ENCODE peak calls at places on chromosomes 7 and 10, in four cellular contexts. U is body of pancreas, A is uterus, Y is endothelial cell of umbilical vein. K is an unnamed sample.

GRCh38 chr7:31747553-31747952 is 60.5 kb downstream of the PPP1R17 start:
- DNase-seq in U (no peak), A (no peak), Y (no peak), K (peak; percentile 2)

GRCh38 chr7:78019457-78020130 is 221.0 kb downstream of the PHTF2 start:
- DNase-seq in U (peak; percentile 91), A (peak; percentile 92), Y (peak; percentile 75), K (peak; percentile 75)

GRCh38 chr10:47452495-47453434 is 31.1 kb downstream of the ANXA8 start:
- DNase-seq in U (no peak), A (no peak), Y (no peak), K (no peak)

GRCh38 chr10:122113161-122113944 is 124.4 kb downstream of the TACC2 start:
- DNase-seq in U (peak; percentile 77), A (peak; percentile 84), Y (peak; percentile 77), K (peak; percentile 16)

GRCh38 chr10:86162036-86162435 is 204.6 kb downstream of the GRID1 start:
- DNase-seq in U (no peak), A (no peak), Y (no peak), K (no peak)

GRCh38 chr10:99788598-99789259 is 6.3 kb downstream of the ABCC2 start:
- DNase-seq in U (peak; percentile 26), A (peak; percentile 73), Y (no peak), K (no peak)

GRCh38 chr7:109950256-109950655 is 1140.7 kb upstream of the LRRN3 start:
- DNase-seq in U (no peak), A (no peak), Y (no peak), K (no peak)

GRCh38 chr7:44376429-44377133 is 51.2 kb upstream of the CAMK2B start:
- DNase-seq in U (no peak), A (no peak), Y (no peak), K (no peak)

GRCh38 chr10:91163269-91163708 is 57.2 kb upstream of the PCGF5 start:
- DNase-seq in U (peak; percentile 62), A (peak; percentile 45), Y (peak; percentile 55), K (peak; percentile 69)

GRCh38 chr7:51299391-51300133 is 17.0 kb downstream of the COBL start:
- DNase-seq in U (no peak), A (no peak), Y (no peak), K (no peak)

GRCh38 chr10:21526184-21526951 is 886 bp upstream of the SKIDA1 start:
- DNase-seq in U (peak; percentile 67), A (peak; percentile 84), Y (peak; percentile 70), K (peak; percentile 91)

GRCh38 chr10:101858723-101859500 is 15.3 kb upstream of the KCNIP2 start:
- DNase-seq in U (no peak), A (no peak), Y (no peak), K (no peak)

GRCh38 chr10:112634096-112634830 is 187.2 kb downstream of the VTI1A start:
- DNase-seq in U (no peak), A (no peak), Y (no peak), K (no peak)

GRCh38 chr7:156968183-156968582 is 18.7 kb downstream of the NOM1 start:
- DNase-seq in U (no peak), A (no peak), Y (no peak), K (no peak)

GRCh38 chr7:156964971-156965370 is 15.5 kb downstream of the NOM1 start:
- DNase-seq in U (no peak), A (no peak), Y (no peak), K (no peak)

GRCh38 chr7:156962897-156963296 is 13.4 kb downstream of the NOM1 start:
- DNase-seq in U (no peak), A (no peak), Y (no peak), K (no peak)

GRCh38 chr7:156963472-156963871 is 14.0 kb downstream of the NOM1 start:
- DNase-seq in U (no peak), A (no peak), Y (no peak), K (no peak)

GRCh38 chr7:156966387-156966786 is 16.9 kb downstream of the NOM1 start:
- DNase-seq in U (no peak), A (no peak), Y (no peak), K (no peak)
- TF ChIP-seq POLR2A in U (no peak), A (no peak), Y (no peak), K (no peak)

GRCh38 chr10:74151057-74151878 is at the start of gene ADK:
- DNase-seq in U (peak; percentile 100), A (peak; percentile 100), Y (peak; percentile 99), K (peak; percentile 99)
- TF ChIP-seq POLR2A in U (peak; percentile 52), A (peak; percentile 65), Y (peak; percentile 82), K (no peak)

GRCh38 chr7:74503061-74503460 is 49.4 kb downstream of the GTF2IRD1 start:
- DNase-seq in U (peak; percentile 82), A (no peak), Y (no peak), K (no peak)

GRCh38 chr7:74498996-74499834 is 45.5 kb downstream of the GTF2IRD1 start:
- DNase-seq in U (no peak), A (no peak), Y (no peak), K (no peak)

GRCh38 chr7:74499835-74500388 is 46.2 kb downstream of the GTF2IRD1 start:
- DNase-seq in U (no peak), A (no peak), Y (no peak), K (no peak)

GRCh38 chr7:74502216-74502891 is 48.6 kb downstream of the GTF2IRD1 start:
- DNase-seq in U (peak; percentile 86), A (no peak), Y (no peak), K (no peak)

DNA sequence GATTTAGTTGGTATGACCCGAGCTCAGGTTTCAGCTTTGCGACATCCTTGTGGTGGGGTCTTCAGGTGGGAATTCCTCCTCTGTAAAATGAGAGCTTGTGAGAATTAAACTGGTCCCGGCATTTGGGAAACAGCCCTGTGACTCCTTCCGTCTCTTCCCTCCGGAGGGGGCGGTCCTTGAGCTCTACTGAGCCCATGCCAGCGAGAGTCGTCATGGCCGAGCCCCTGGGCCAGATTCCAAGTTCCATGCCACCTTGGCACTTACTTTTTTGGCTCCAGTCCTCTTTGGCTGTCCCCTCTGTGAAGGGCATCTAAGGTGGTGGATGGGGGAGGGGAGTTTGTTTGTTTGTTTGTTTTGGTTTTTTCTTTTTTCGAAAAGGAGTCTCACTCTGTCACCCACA is 47.6 kb downstream of the GTF2IRD1 start:
- DNase-seq in U (peak; percentile 96), A (no peak), Y (no peak), K (no peak)
- TF ChIP-seq POLR2A in U (no peak), A (no peak), Y (no peak), K (no peak)

GRCh38 chr10:43057231-43057711 is 19.6 kb upstream of the RET start:
- DNase-seq in U (no peak), A (no peak), Y (no peak), K (no peak)

GRCh38 chr10:43058716-43059335 is 18.0 kb upstream of the RET start:
- DNase-seq in U (peak; percentile 4), A (no peak), Y (no peak), K (no peak)

GRCh38 chr10:43056568-43057011 is 20.3 kb upstream of the RET start:
- DNase-seq in U (peak; percentile 8), A (no peak), Y (no peak), K (no peak)

GRCh38 chr10:43059336-43059720 is 17.5 kb upstream of the RET start:
- DNase-seq in U (no peak), A (no peak), Y (no peak), K (no peak)

GRCh38 chr10:43057831-43058340 is 19.0 kb upstream of the RET start:
- DNase-seq in U (peak; percentile 4), A (no peak), Y (no peak), K (no peak)
- TF ChIP-seq POLR2A in U (no peak), A (no peak), Y (no peak), K (no peak)

K was measured in erythroblast.